ENCODE peak calls at places on chromosomes 2 and 18, in ten cellular contexts. D is ACHN, W is GM12892, L is M059J, T is colonic mucosa, Q is A549, Z is HepG2, J is cardiac septum, B is RPMI7951, F is heart left ventricle. I is an unnamed sample.
A peak's percentile ranks its signal among the peaks of the same experiment; 100 is the strongest.

GRCh38 chr2:133146893-133147292 is 421.4 kb downstream of the NCKAP5 start:
- DNase-seq in W (no peak), B (peak; percentile 14), T (no peak), L (peak; percentile 34), D (no peak), J (no peak), Z (no peak), F (no peak), Q (peak; percentile 7), I (no peak)

GRCh38 chr18:56517181-56517580 is 121.2 kb downstream of the TXNL1 start:
- DNase-seq in L (peak; percentile 13), J (no peak), F (no peak), Q (no peak), B (no peak), Z (no peak), W (no peak), D (no peak), T (no peak), I (no peak)

GRCh38 chr2:241417626-241418025 is 61.5 kb downstream of the FARP2 start:
- DNase-seq in Q (no peak), L (no peak), W (no peak), F (no peak), D (no peak), B (no peak), T (no peak), J (no peak), Z (peak; percentile 66), I (no peak)

GRCh38 chr2:40101076-40101688 is 322.1 kb upstream of the THUMPD2 start:
- DNase-seq in Z (no peak), F (no peak), Q (no peak), L (peak; percentile 88), T (no peak), D (peak; percentile 7), J (no peak), W (no peak), B (peak; percentile 79), I (no peak)

GRCh38 chr2:149119358-149119757 is 80.9 kb downstream of the LYPD6B start:
- DNase-seq in F (no peak), D (no peak), J (no peak), T (no peak), W (no peak), L (no peak), Z (no peak), B (peak; percentile 17), Q (no peak), I (no peak)

GRCh38 chr2:10889741-10890215 is 22.0 kb upstream of the KCNF1 start:
- DNase-seq in T (no peak), F (no peak), Q (no peak), J (peak; percentile 63), Z (no peak), B (peak; percentile 75), L (no peak), W (no peak), D (no peak), I (no peak)

GRCh38 chr2:139162957-139163356 is 382.8 kb upstream of the NXPH2 start:
- DNase-seq in B (no peak), J (no peak), Q (no peak), D (no peak), F (no peak), L (no peak), T (no peak), W (no peak), Z (no peak), I (no peak)

GRCh38 chr18:25233582-25234362 is 118.2 kb downstream of the ZNF521 start:
- DNase-seq in D (no peak), W (no peak), F (no peak), T (no peak), L (peak; percentile 5), Z (no peak), J (no peak), Q (no peak), B (peak; percentile 13), I (no peak)

GRCh38 chr2:29700560-29700959 is 220.8 kb downstream of the ALK start:
- DNase-seq in J (no peak), Z (no peak), B (peak; percentile 47), W (no peak), L (peak; percentile 88), Q (no peak), F (no peak), T (no peak), D (peak; percentile 12), I (no peak)

GRCh38 chr18:11251229-11251890 is 102.0 kb upstream of the PIEZO2 start:
- DNase-seq in B (peak; percentile 27), Z (no peak), W (no peak), Q (no peak), L (peak; percentile 82), F (no peak), J (no peak), D (no peak), T (no peak), I (peak; percentile 4)

GRCh38 chr2:207032490-207032889 is 93.2 kb downstream of the CPO start:
- DNase-seq in L (no peak), T (no peak), D (no peak), Q (no peak), Z (no peak), J (no peak), W (no peak), F (no peak), B (no peak), I (no peak)

GRCh38 chr2:216727346-216728122 is 32.2 kb upstream of the IGFBP5 start:
- DNase-seq in W (no peak), Z (no peak), T (no peak), B (no peak), F (no peak), Q (no peak), L (peak; percentile 54), J (no peak), D (no peak), I (no peak)

GRCh38 chr2:46967990-46968647 is 52.5 kb upstream of the MCFD2 start:
- DNase-seq in B (peak; percentile 97), J (no peak), Z (no peak), L (peak; percentile 95), T (peak; percentile 84), D (peak; percentile 92), F (peak; percentile 81), Q (peak; percentile 96), W (no peak), I (peak; percentile 88)

GRCh38 chr18:74896390-74896991 is 298.8 kb downstream of the ZNF407 start:
- DNase-seq in W (peak; percentile 7), T (peak; percentile 42), D (peak; percentile 38), Q (peak; percentile 51), J (no peak), B (no peak), Z (peak; percentile 62), L (peak; percentile 42), F (peak; percentile 30), I (peak; percentile 28)